ENCODE peak calls at places on chromosomes 1 and 21, in four cellular contexts. C, Y, J and N are unnamed samples.

GRCh38 chr1:28104866-28105467 is 16.6 kb upstream of the EYA3 start:
- DNase-seq in C (no peak), Y (no peak), J (no peak), N (peak)

GRCh38 chr1:200979574-200980451 is 43.7 kb downstream of the KIF21B start:
- DNase-seq in C (peak), Y (peak), J (peak), N (peak)

GRCh38 chr1:157948547-157949152 is 44.8 kb upstream of the KIRREL1 start:
- DNase-seq in C (no peak), Y (no peak), J (no peak), N (peak)

GRCh38 chr1:198326915-198327314 is 170.1 kb downstream of the NEK7 start:
- DNase-seq in C (no peak), Y (no peak), J (no peak), N (no peak)

GRCh38 chr1:162856260-162856659 is 4.7 kb downstream of the CCDC190 start:
- DNase-seq in C (no peak), Y (no peak), J (no peak), N (no peak)

GRCh38 chr1:27201295-27201694 is 33.1 kb upstream of the WDTC1 start:
- DNase-seq in C (no peak), Y (no peak), J (no peak), N (no peak)

GRCh38 chr1:86069757-86070145 is 86.8 kb downstream of the COL24A1 start:
- DNase-seq in C (no peak), Y (no peak), J (no peak), N (no peak)

GRCh38 chr1:63545780-63546179 is 22.5 kb downstream of the EFCAB7 start:
- DNase-seq in C (no peak), Y (no peak), J (no peak), N (no peak)

GRCh38 chr21:41360072-41360821 is 1.6 kb upstream of the MX2 start:
- DNase-seq in C (no peak), Y (no peak), J (no peak), N (no peak)